ENCODE peak calls at places on chromosomes 3 and 15, in eight cellular contexts. O, Q, U, H, K, S, N and F are unnamed samples.

GRCh38 chr3:52327486-52328290 is 11.6 kb downstream of the DNAH1 start:
- DNase-seq in O (no peak), Q (no peak), U (no peak), H (no peak), K (no peak), S (no peak), N (no peak), F (no peak)

GRCh38 chr3:8869613-8870012 is 93.7 kb downstream of the RAD18 start:
- DNase-seq in O (peak; percentile 98), Q (peak; percentile 86), U (peak; percentile 100), H (no peak), K (no peak), S (no peak), N (peak; percentile 87), F (no peak)

GRCh38 chr15:80856809-80857377 is 77.7 kb downstream of the CEMIP start:
- DNase-seq in O (peak; percentile 47), Q (no peak), U (no peak), H (no peak), K (peak; percentile 75), S (peak; percentile 78), N (peak; percentile 13), F (peak; percentile 69)

GRCh38 chr15:39502048-39502447 is 78.8 kb upstream of the THBS1 start:
- DNase-seq in O (no peak), Q (no peak), U (peak; percentile 78), H (no peak), K (no peak), S (no peak), N (no peak), F (no peak)

GRCh38 chr3:40191251-40191650 is 118.3 kb upstream of the EIF1B start:
- DNase-seq in O (no peak), Q (no peak), U (no peak), H (no peak), K (no peak), S (no peak), N (no peak), F (no peak)

GRCh38 chr3:126982522-126983175 is at the start of gene PLXNA1:
- DNase-seq in O (peak; percentile 77), Q (peak; percentile 88), U (peak; percentile 49), H (peak; percentile 98), K (peak; percentile 81), S (peak; percentile 84), N (peak; percentile 79), F (peak; percentile 77)

GRCh38 chr3:191358929-191359328 is 28.6 kb upstream of the UTS2B start:
- DNase-seq in O (no peak), Q (no peak), U (peak; percentile 72), H (no peak), K (no peak), S (no peak), N (no peak), F (no peak)

GRCh38 chr3:167723872-167724271 is 10.8 kb downstream of the PDCD10 start:
- DNase-seq in O (no peak), Q (no peak), U (no peak), H (no peak), K (no peak), S (no peak), N (no peak), F (no peak)

GRCh38 chr3:25457642-25458419 is 29.8 kb downstream of the RARB start:
- DNase-seq in O (peak; percentile 71), Q (no peak), U (peak; percentile 80), H (no peak), K (no peak), S (no peak), N (no peak), F (no peak)

GRCh38 chr15:46091860-46092450 is 457.1 kb downstream of the SQOR start:
- DNase-seq in O (peak; percentile 5), Q (no peak), U (peak; percentile 3), H (no peak), K (no peak), S (peak; percentile 69), N (peak; percentile 57), F (no peak)

GRCh38 chr3:10526366-10526765 is 21.0 kb upstream of the ATP2B2 start:
- DNase-seq in O (no peak), Q (no peak), U (no peak), H (no peak), K (no peak), S (no peak), N (no peak), F (no peak)

GRCh38 chr3:57952208-57952631 is 56.0 kb upstream of the FLNB start:
- DNase-seq in O (peak; percentile 93), Q (no peak), U (peak; percentile 51), H (no peak), K (peak; percentile 62), S (no peak), N (peak; percentile 96), F (no peak)

GRCh38 chr3:18443670-18444596 is 18.8 kb upstream of the SATB1 start:
- DNase-seq in O (no peak), Q (no peak), U (no peak), H (peak; percentile 25), K (peak; percentile 12), S (peak; percentile 42), N (no peak), F (no peak)

GRCh38 chr3:45055032-45055410 is 28.9 kb downstream of the CLEC3B start:
- DNase-seq in O (peak; percentile 84), Q (peak; percentile 30), U (peak; percentile 68), H (no peak), K (no peak), S (no peak), N (peak; percentile 79), F (no peak)

GRCh38 chr3:134860141-134860540 is 65.1 kb downstream of the EPHB1 start:
- DNase-seq in O (no peak), Q (no peak), U (no peak), H (no peak), K (no peak), S (no peak), N (no peak), F (no peak)

GRCh38 chr3:23198801-23199200 is 4.3 kb upstream of the UBE2E2 start:
- DNase-seq in O (peak; percentile 11), Q (no peak), U (no peak), H (no peak), K (no peak), S (no peak), N (no peak), F (no peak)

GRCh38 chr3:172506094-172506493 is 17.1 kb downstream of the TNFSF10 start:
- DNase-seq in O (peak; percentile 23), Q (no peak), U (no peak), H (no peak), K (no peak), S (no peak), N (peak; percentile 22), F (no peak)

GRCh38 chr3:116247510-116248077 is 197.7 kb downstream of the LSAMP start:
- DNase-seq in O (no peak), Q (no peak), U (no peak), H (no peak), K (no peak), S (no peak), N (no peak), F (no peak)

GRCh38 chr3:115146418-115147328 is at the start of gene ZBTB20:
- DNase-seq in O (peak; percentile 89), Q (peak; percentile 42), U (peak; percentile 38), H (peak; percentile 79), K (peak; percentile 50), S (peak; percentile 67), N (peak; percentile 79), F (peak; percentile 61)

GRCh38 chr15:74245342-74245931 is 9.3 kb downstream of the CCDC33 start:
- DNase-seq in O (no peak), Q (no peak), U (no peak), H (no peak), K (no peak), S (no peak), N (no peak), F (no peak)

GRCh38 chr3:64612916-64613526 is 74.8 kb downstream of the ADAMTS9 start:
- DNase-seq in O (peak; percentile 13), Q (no peak), U (no peak), H (no peak), K (no peak), S (no peak), N (no peak), F (no peak)

GRCh38 chr3:197258168-197258755 is 40.1 kb downstream of the DLG1 start:
- DNase-seq in O (no peak), Q (no peak), U (peak; percentile 34), H (no peak), K (no peak), S (no peak), N (no peak), F (no peak)

GRCh38 chr3:197259096-197259495 is 39.3 kb downstream of the DLG1 start:
- DNase-seq in O (no peak), Q (no peak), U (no peak), H (no peak), K (no peak), S (no peak), N (no peak), F (no peak)

GRCh38 chr3:197257711-197258110 is 40.7 kb downstream of the DLG1 start:
- DNase-seq in O (no peak), Q (no peak), U (no peak), H (no peak), K (no peak), S (no peak), N (no peak), F (no peak)

GRCh38 chr3:197256104-197256503 is 42.3 kb downstream of the DLG1 start:
- DNase-seq in O (no peak), Q (no peak), U (no peak), H (no peak), K (no peak), S (no peak), N (no peak), F (no peak)

GRCh38 chr3:197256836-197257444 is 41.5 kb downstream of the DLG1 start:
- DNase-seq in O (peak; percentile 76), Q (peak; percentile 22), U (peak; percentile 57), H (peak; percentile 16), K (no peak), S (peak; percentile 81), N (peak; percentile 78), F (no peak)
- TF ChIP-seq CTCF in O (peak; percentile 62), Q (peak; percentile 82), U (peak; percentile 34), H (peak; percentile 4), K (peak; percentile 82), S (peak; percentile 52), N (peak; percentile 67), F (peak; percentile 4)

DNA sequence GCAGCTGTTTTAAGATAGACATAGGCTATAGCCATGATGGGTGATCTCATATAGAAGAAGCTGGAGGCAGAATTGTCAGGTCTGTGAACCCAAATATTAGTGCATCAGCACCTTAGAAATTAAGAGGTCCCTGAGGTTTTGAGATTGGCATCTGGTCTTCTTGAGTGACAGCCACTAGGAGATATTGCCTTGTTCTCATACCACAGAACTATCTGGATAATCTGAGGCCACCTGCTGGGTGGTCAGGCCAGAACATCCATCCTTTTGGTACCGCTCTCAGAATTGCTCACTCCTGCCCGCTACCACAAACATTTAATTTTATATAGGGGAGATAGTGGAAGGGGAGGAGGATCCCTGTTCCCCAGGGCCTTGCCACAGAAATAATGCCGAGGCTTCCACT is 210.6 kb upstream of the ZPLD1 start:
- DNase-seq in O (peak; percentile 59), Q (peak; percentile 14), U (peak; percentile 44), H (peak; percentile 18), K (no peak), S (peak; percentile 60), N (peak; percentile 46), F (no peak)
- TF ChIP-seq CTCF in O (peak; percentile 61), Q (peak; percentile 16), U (peak; percentile 42), H (peak; percentile 20), K (peak; percentile 52), S (no peak), N (peak; percentile 33), F (no peak)

GRCh38 chr3:181726351-181727121 is 14.8 kb downstream of the SOX2 start:
- DNase-seq in O (no peak), Q (peak; percentile 12), U (peak; percentile 29), H (peak; percentile 25), K (no peak), S (no peak), N (no peak), F (no peak)
- TF ChIP-seq CTCF in O (no peak), Q (no peak), U (peak; percentile 31), H (no peak), K (no peak), S (no peak), N (no peak), F (no peak)

GRCh38 chr15:88258021-88258641 is 1.6 kb upstream of the NTRK3 start:
- DNase-seq in O (peak; percentile 9), Q (no peak), U (no peak), H (no peak), K (no peak), S (no peak), N (peak; percentile 8), F (no peak)
- TF ChIP-seq CTCF in O (peak; percentile 31), Q (no peak), U (no peak), H (peak; percentile 33), K (peak; percentile 44), S (no peak), N (peak; percentile 40), F (no peak)